ENCODE peak calls at places on chromosomes 6 and 20, in five cellular contexts. E is prostate gland, J is mesothelial cell of epicardium, F is adrenal gland, L is cardiac muscle cell. Y is an unnamed sample.

GRCh38 chr20:48025061-48025515 is 239.8 kb upstream of the SULF2 start:
- DNase-seq in E (peak; percentile 24), J (no peak), F (peak; percentile 91), L (peak; percentile 95), Y (no peak)

GRCh38 chr6:39009476-39009875 is 39.1 kb upstream of the GLP1R start:
- DNase-seq in E (no peak), J (no peak), F (no peak), L (no peak), Y (no peak)

GRCh38 chr6:91352285-91352684 is 765.4 kb upstream of the MAP3K7 start:
- DNase-seq in E (no peak), J (no peak), F (no peak), L (no peak), Y (no peak)

GRCh38 chr20:38278150-38278549 is 17.6 kb upstream of the KIAA1755 start:
- DNase-seq in E (no peak), J (no peak), F (no peak), L (no peak), Y (no peak)

GRCh38 chr20:36279776-36280175 is 26.4 kb upstream of the DLGAP4 start:
- DNase-seq in E (no peak), J (no peak), F (no peak), L (no peak), Y (no peak)

GRCh38 chr6:166237611-166238010 is 70.0 kb upstream of the TBXT start:
- DNase-seq in E (no peak), J (no peak), F (no peak), L (no peak), Y (no peak)

GRCh38 chr6:4920914-4921410 is 82.9 kb downstream of the RPP40 start:
- DNase-seq in E (no peak), J (no peak), F (no peak), L (no peak), Y (no peak)

GRCh38 chr6:11283629-11284028 is 51.2 kb upstream of the NEDD9 start:
- DNase-seq in E (no peak), J (no peak), F (no peak), L (no peak), Y (no peak)

GRCh38 chr6:14108571-14109410 is 8.8 kb upstream of the CD83 start:
- DNase-seq in E (no peak), J (no peak), F (peak; percentile 43), L (peak; percentile 21), Y (no peak)

GRCh38 chr6:19333936-19334335 is 503.2 kb upstream of the ID4 start:
- DNase-seq in E (no peak), J (no peak), F (no peak), L (peak; percentile 26), Y (no peak)

GRCh38 chr6:89489078-89489477 is 56.1 kb downstream of the ANKRD6 start:
- DNase-seq in E (no peak), J (no peak), F (no peak), L (no peak), Y (no peak)

GRCh38 chr6:117265425-117266266 is at the start of gene VGLL2:
- DNase-seq in E (no peak), J (peak; percentile 42), F (peak; percentile 20), L (peak; percentile 62), Y (peak; percentile 61)

GRCh38 chr6:56535626-56536025 is 107.1 kb downstream of the DST start:
- DNase-seq in E (no peak), J (no peak), F (no peak), L (no peak), Y (no peak)

GRCh38 chr6:85537055-85537494 is 56.6 kb downstream of the SNX14 start:
- DNase-seq in E (no peak), J (no peak), F (no peak), L (peak; percentile 14), Y (no peak)

GRCh38 chr6:124487778-124488431 is 474.3 kb upstream of the RNF217 start:
- DNase-seq in E (no peak), J (no peak), F (no peak), L (peak; percentile 1), Y (no peak)

GRCh38 chr6:166784691-166785090 is 157.6 kb upstream of the RPS6KA2 start:
- DNase-seq in E (no peak), J (no peak), F (no peak), L (no peak), Y (no peak)

GRCh38 chr6:110813813-110814487 is 1.3 kb downstream of the CDK19 start:
- DNase-seq in E (peak; percentile 53), J (no peak), F (peak; percentile 14), L (no peak), Y (no peak)

GRCh38 chr6:132115714-132116366 is 164.7 kb upstream of the CCN2 start:
- DNase-seq in E (no peak), J (no peak), F (no peak), L (no peak), Y (no peak)

GRCh38 chr6:127178746-127179145 is 60.3 kb downstream of the RSPO3 start:
- DNase-seq in E (no peak), J (no peak), F (no peak), L (no peak), Y (no peak)

GRCh38 chr6:118725944-118726343 is 74.6 kb upstream of the CEP85L start:
- DNase-seq in E (no peak), J (no peak), F (no peak), L (no peak), Y (no peak)

GRCh38 chr6:88823998-88824397 is 139.4 kb downstream of the RNGTT start:
- DNase-seq in E (no peak), J (no peak), F (no peak), L (no peak), Y (no peak)

GRCh38 chr6:37615564-37616340 is 81.9 kb downstream of the MDGA1 start:
- DNase-seq in E (no peak), J (no peak), F (no peak), L (peak; percentile 46), Y (no peak)

GRCh38 chr20:51428451-51429143 is 113.9 kb downstream of the NFATC2 start:
- DNase-seq in E (no peak), J (peak; percentile 54), F (no peak), L (peak; percentile 76), Y (peak; percentile 20)

GRCh38 chr20:36285746-36286447 is 20.2 kb upstream of the DLGAP4 start:
- DNase-seq in E (no peak), J (no peak), F (no peak), L (no peak), Y (no peak)

GRCh38 chr6:150616581-150616980 is 16.9 kb downstream of the PLEKHG1 start:
- DNase-seq in E (no peak), J (no peak), F (no peak), L (no peak), Y (no peak)

GRCh38 chr6:93678841-93679454 is 259.6 kb upstream of the EPHA7 start:
- DNase-seq in E (no peak), J (no peak), F (no peak), L (peak; percentile 31), Y (no peak)

GRCh38 chr6:101851911-101852310 is 458.4 kb downstream of the GRIK2 start:
- DNase-seq in E (no peak), J (no peak), F (no peak), L (peak; percentile 20), Y (no peak)

GRCh38 chr6:167493961-167494697 is 169.2 kb downstream of the TTLL2 start:
- DNase-seq in E (no peak), J (no peak), F (no peak), L (peak; percentile 77), Y (no peak)

GRCh38 chr6:134892362-134892761 is 57.5 kb downstream of the ALDH8A1 start:
- DNase-seq in E (no peak), J (no peak), F (no peak), L (no peak), Y (no peak)

GRCh38 chr6:116059713-116060571 is 749 bp downstream of the FRK start:
- DNase-seq in E (peak; percentile 36), J (no peak), F (no peak), L (peak; percentile 49), Y (no peak)

GRCh38 chr6:35611235-35611634 is 77.5 kb downstream of the FKBP5 start:
- DNase-seq in E (no peak), J (no peak), F (no peak), L (peak; percentile 81), Y (no peak)

GRCh38 chr20:35617397-35618031 is 1.9 kb downstream of the SPAG4 start:
- DNase-seq in E (no peak), J (no peak), F (peak; percentile 64), L (peak; percentile 59), Y (peak; percentile 48)

GRCh38 chr6:373773-374724 is 17.5 kb upstream of the IRF4 start:
- DNase-seq in E (no peak), J (no peak), F (no peak), L (peak; percentile 13), Y (no peak)
- TF ChIP-seq CTCF in E (no peak), J (no peak), F (no peak), L (peak; percentile 16), Y (no peak)

GRCh38 chr20:62766071-62766450 is 30.2 kb upstream of the MRGBP start:
- DNase-seq in E (no peak), J (no peak), F (no peak), L (no peak), Y (no peak)

GRCh38 chr20:62763404-62763803 is 32.9 kb upstream of the MRGBP start:
- DNase-seq in E (no peak), J (no peak), F (no peak), L (no peak), Y (no peak)

GRCh38 chr20:62765432-62766070 is 30.7 kb upstream of the MRGBP start:
- DNase-seq in E (no peak), J (no peak), F (no peak), L (no peak), Y (no peak)

GRCh38 chr20:62764156-62764935 is 31.9 kb upstream of the MRGBP start:
- DNase-seq in E (no peak), J (no peak), F (no peak), L (no peak), Y (no peak)

GRCh38 chr20:62765021-62765420 is 31.3 kb upstream of the MRGBP start:
- DNase-seq in E (no peak), J (no peak), F (no peak), L (no peak), Y (no peak)
- TF ChIP-seq CTCF in E (no peak), J (no peak), F (no peak), L (no peak), Y (no peak)

GRCh38 chr6:43496370-43497128 is 13.6 kb downstream of the LRRC73 start:
- DNase-seq in E (peak; percentile 82), J (no peak), F (peak; percentile 45), L (peak; percentile 46), Y (no peak)
- TF ChIP-seq CTCF in E (peak; percentile 81), J (no peak), F (peak; percentile 46), L (peak; percentile 60), Y (no peak)

GRCh38 chr6:43883698-43884659 is 114.0 kb downstream of the VEGFA start:
- DNase-seq in E (no peak), J (no peak), F (no peak), L (peak; percentile 25), Y (no peak)

GRCh38 chr6:43886717-43887339 is 116.8 kb downstream of the VEGFA start:
- DNase-seq in E (no peak), J (no peak), F (no peak), L (no peak), Y (no peak)

GRCh38 chr6:43886067-43886461 is 116.1 kb downstream of the VEGFA start:
- DNase-seq in E (no peak), J (no peak), F (no peak), L (no peak), Y (no peak)

GRCh38 chr6:43884660-43885022 is 114.6 kb downstream of the VEGFA start:
- DNase-seq in E (no peak), J (no peak), F (no peak), L (no peak), Y (no peak)

GRCh38 chr6:43885399-43886066 is 115.5 kb downstream of the VEGFA start:
- DNase-seq in E (no peak), J (no peak), F (no peak), L (no peak), Y (no peak)
- TF ChIP-seq CTCF in E (no peak), J (no peak), F (no peak), L (no peak), Y (no peak)

Y was measured in endothelial cell.